ENCODE peak calls at places on chromosomes 5 and 9, in ten cellular contexts. H is Peyer's patch; V is left ventricle myocardium superior; E is stimulated activated naive CD8-positive, alpha-beta T cell treated with anti-CD3 and anti-CD28 coated beads, Interleukin-15, amount 100 ng/mL, for 72 hours; W is NCI-H2029 treated with DMSO at 0.1 percent for 48 hours; L is T-helper 2 cell; B is hepatocyte; Z is astrocyte of the spinal cord; G is activated CD8-positive, alpha-beta T cell treated with anti-CD3 and anti-CD28 coated beads, Interleukin-2, amount 10 ng/mL, durations not matched to agents 7 days and 5 days; N is fibroblast of the aortic adventitia. P is an unnamed sample.

GRCh38 chr5:52898961-52899680 is 90.0 kb upstream of the ITGA2 start:
- DNase-seq in B (no peak), E (no peak), H (no peak), G (no peak), L (no peak), Z (no peak), V (no peak), N (no peak), W (no peak), P (no peak)

GRCh38 chr9:20394928-20395327 is 227.4 kb downstream of the MLLT3 start:
- DNase-seq in G (no peak), H (no peak), E (no peak), Z (no peak), L (no peak), N (no peak), V (no peak), W (no peak), B (no peak), P (no peak)

GRCh38 chr9:4489919-4490704 is at the start of gene SLC1A1:
- DNase-seq in H (peak), W (no peak), V (peak), E (peak), B (peak), G (peak), N (peak), L (no peak), Z (peak), P (peak)

GRCh38 chr5:103624748-103625147 is 62.2 kb upstream of the NUDT12 start:
- DNase-seq in G (no peak), L (no peak), B (no peak), N (peak), W (no peak), H (no peak), V (no peak), Z (peak), E (no peak), P (peak)

GRCh38 chr5:134079748-134080581 is 34.5 kb upstream of the TCF7 start:
- DNase-seq in H (no peak), V (no peak), W (no peak), Z (no peak), N (no peak), G (peak), E (peak), L (peak), B (no peak), P (no peak)

GRCh38 chr5:167767775-167768174 is 523.7 kb upstream of the WWC1 start:
- DNase-seq in H (no peak), V (no peak), E (no peak), L (no peak), N (no peak), Z (no peak), B (no peak), G (no peak), W (no peak), P (no peak)

GRCh38 chr5:173035904-173036707 is 20.0 kb upstream of the CREBRF start:
- DNase-seq in V (no peak), B (no peak), N (no peak), Z (no peak), G (no peak), L (peak), H (no peak), W (no peak), E (peak), P (no peak)

GRCh38 chr9:125843646-125844045 is 96.5 kb downstream of the PBX3 start:
- DNase-seq in L (no peak), G (no peak), W (no peak), H (no peak), B (no peak), Z (peak), E (no peak), N (peak), V (no peak), P (no peak)

GRCh38 chr5:173296737-173297676 is 31.2 kb downstream of the STC2 start:
- DNase-seq in L (no peak), Z (no peak), N (no peak), E (no peak), B (no peak), H (no peak), W (no peak), G (no peak), V (no peak), P (no peak)

GRCh38 chr5:1659100-1660036 is 135.6 kb upstream of the LPCAT1 start:
- DNase-seq in V (no peak), L (no peak), G (no peak), N (no peak), H (no peak), B (no peak), Z (no peak), E (no peak), W (no peak), P (no peak)

GRCh38 chr9:100465765-100466164 is 7.2 kb upstream of the TMEFF1 start:
- DNase-seq in G (no peak), V (no peak), L (no peak), W (no peak), N (no peak), B (no peak), Z (no peak), H (no peak), E (no peak), P (no peak)

GRCh38 chr5:148998174-148998797 is 64.6 kb downstream of the SH3TC2 start:
- DNase-seq in W (peak), G (peak), Z (peak), E (peak), V (no peak), L (no peak), B (peak), H (no peak), N (peak), P (peak)

GRCh38 chr9:33924978-33925797 is 108.2 kb downstream of the UBE2R2 start:
- DNase-seq in E (no peak), G (peak), N (peak), B (peak), L (no peak), H (no peak), Z (peak), W (peak), V (peak), P (peak)

GRCh38 chr5:90312027-90312426 is 97.5 kb downstream of the CETN3 start:
- DNase-seq in G (no peak), Z (no peak), N (no peak), V (no peak), W (no peak), B (no peak), H (no peak), E (no peak), L (no peak), P (no peak)

GRCh38 chr5:73946926-73947455 is 321.0 kb downstream of the ARHGEF28 start:
- DNase-seq in G (no peak), W (no peak), E (no peak), N (no peak), V (no peak), H (no peak), B (no peak), Z (no peak), L (no peak), P (no peak)

P was measured in trophoblast cell.